ENCODE peak calls at places on chromosomes 13 and 19, in five cellular contexts. Y is upper lobe of left lung, I is HepG2, F is GM12878, P is K562. N is an unnamed sample.

GRCh38 chr19:14494910-14495677 is 833 bp downstream of the GIPC1 start:
- ATAC-seq in Y (no peak), I (no peak), F (no peak), P (no peak), N (no peak)

GRCh38 chr13:31073859-31074718 is 87.6 kb downstream of the HSPH1 start:
- ATAC-seq in Y (peak), I (no peak), F (peak), P (no peak), N (no peak)

GRCh38 chr19:10552596-10553053 is 8.9 kb downstream of the ATG4D start:
- ATAC-seq in Y (peak), I (peak), F (peak), P (peak), N (no peak)

GRCh38 chr13:49098198-49098597 is 121.9 kb upstream of the MLNR start:
- ATAC-seq in Y (peak), I (no peak), F (peak), P (no peak), N (peak)

GRCh38 chr19:46736544-46737274 is 9.1 kb upstream of the FKRP start:
- ATAC-seq in Y (no peak), I (peak), F (no peak), P (peak), N (no peak)

GRCh38 chr13:23570099-23570926 is at the start of gene TNFRSF19:
- ATAC-seq in Y (peak), I (peak), F (peak), P (peak), N (peak)

GRCh38 chr19:55391191-55391670 is 5.5 kb downstream of the RPL28 start:
- ATAC-seq in Y (no peak), I (no peak), F (no peak), P (no peak), N (no peak)

GRCh38 chr19:8831832-8832131 is 322 bp downstream of the ZNF558 start:
- ATAC-seq in Y (no peak), I (peak), F (no peak), P (peak), N (peak)

GRCh38 chr19:33868821-33869412 is 72.2 kb downstream of the KCTD15 start:
- ATAC-seq in Y (peak), I (peak), F (no peak), P (peak), N (peak)

GRCh38 chr19:6491802-6492592 is 10.1 kb downstream of the TUBB4A start:
- ATAC-seq in Y (no peak), I (no peak), F (no peak), P (no peak), N (no peak)

GRCh38 chr19:591099-591958 is 1.6 kb downstream of the HCN2 start:
- ATAC-seq in Y (no peak), I (peak), F (no peak), P (peak), N (no peak)

GRCh38 chr19:1058112-1058511 is 8.9 kb upstream of the ARHGAP45 start:
- ATAC-seq in Y (no peak), I (no peak), F (no peak), P (no peak), N (no peak)

GRCh38 chr13:50594276-50594970 is 249.1 kb downstream of the DLEU7 start:
- ATAC-seq in Y (no peak), I (peak), F (peak), P (peak), N (no peak)

GRCh38 chr13:97535619-97536018 is 101.7 kb downstream of the RAP2A start:
- ATAC-seq in Y (no peak), I (no peak), F (no peak), P (no peak), N (no peak)

GRCh38 chr19:6730941-6731670 is 6.3 kb downstream of the GPR108 start:
- ATAC-seq in Y (no peak), I (peak), F (no peak), P (no peak), N (no peak)

GRCh38 chr19:4575267-4575793 is 15.8 kb upstream of the SEMA6B start:
- ATAC-seq in Y (peak), I (peak), F (peak), P (peak), N (peak)

GRCh38 chr13:52995946-52996345 is 32.7 kb upstream of the OLFM4 start:
- ATAC-seq in Y (no peak), I (no peak), F (no peak), P (no peak), N (no peak)

GRCh38 chr13:98515804-98516465 is 61.0 kb downstream of the STK24 start:
- ATAC-seq in Y (no peak), I (no peak), F (peak), P (no peak), N (no peak)

GRCh38 chr13:40486518-40487163 is 179.8 kb downstream of the FOXO1 start:
- ATAC-seq in Y (no peak), I (peak), F (no peak), P (no peak), N (no peak)

GRCh38 chr13:22948421-22948820 is 232.4 kb upstream of the SGCG start:
- ATAC-seq in Y (no peak), I (no peak), F (no peak), P (no peak), N (no peak)

GRCh38 chr19:4715529-4716221 is 8.0 kb downstream of the DPP9 start:
- ATAC-seq in Y (peak), I (peak), F (no peak), P (no peak), N (no peak)

GRCh38 chr19:8501968-8502367 is 472 bp downstream of the PRAM1 start:
- ATAC-seq in Y (no peak), I (no peak), F (no peak), P (no peak), N (no peak)

GRCh38 chr19:13411899-13412298 is 94.4 kb downstream of the CACNA1A start:
- ATAC-seq in Y (no peak), I (no peak), F (no peak), P (no peak), N (no peak)

GRCh38 chr19:35337081-35337983 is 8.3 kb downstream of the CD22 start:
- ATAC-seq in Y (no peak), I (peak), F (no peak), P (no peak), N (no peak)

GRCh38 chr19:35337984-35338296 is 9.0 kb downstream of the CD22 start:
- ATAC-seq in Y (no peak), I (no peak), F (no peak), P (no peak), N (no peak)

GRCh38 chr19:35332817-35333216 is 3.8 kb downstream of the CD22 start:
- ATAC-seq in Y (no peak), I (no peak), F (peak), P (no peak), N (no peak)

GRCh38 chr19:35334064-35334753 is 5.2 kb downstream of the CD22 start:
- ATAC-seq in Y (no peak), I (no peak), F (peak), P (no peak), N (no peak)

DNA sequence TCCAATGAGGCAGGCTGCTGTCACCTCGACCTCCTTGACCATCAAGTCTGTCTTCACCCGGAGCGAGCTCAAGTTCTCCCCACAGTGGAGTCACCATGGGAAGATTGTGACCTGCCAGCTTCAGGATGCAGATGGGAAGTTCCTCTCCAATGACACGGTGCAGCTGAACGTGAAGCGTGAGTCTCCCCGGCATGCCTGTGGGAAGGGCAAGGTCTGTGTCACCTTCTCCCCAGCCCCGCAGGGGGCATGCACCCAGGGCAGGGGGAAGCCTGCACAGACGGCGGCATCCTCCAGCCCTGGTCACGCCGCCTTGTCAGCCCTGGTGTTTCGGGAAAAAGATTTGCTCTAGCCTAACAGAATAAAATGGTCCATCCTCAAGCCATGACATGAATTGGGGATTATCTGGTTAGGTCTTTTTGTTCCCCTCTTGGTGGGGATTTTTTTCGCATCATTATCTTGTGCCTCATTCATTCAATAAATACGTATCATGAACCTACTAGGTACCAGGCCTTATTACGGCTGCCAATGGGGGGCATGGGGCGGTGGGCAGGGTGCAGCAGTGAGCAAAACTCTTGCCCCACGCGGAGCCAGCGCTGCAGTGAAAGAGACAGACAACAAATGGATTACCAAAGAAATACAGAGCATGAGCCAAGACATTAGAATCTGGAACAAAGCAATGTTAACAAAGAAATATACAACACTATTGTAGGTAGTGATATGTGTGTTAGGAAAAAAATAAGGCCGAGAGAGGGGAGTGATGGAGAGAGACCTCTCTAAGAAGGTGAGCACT is 7.4 kb downstream of the CD22 start:
- ATAC-seq in Y (no peak), I (no peak), F (no peak), P (no peak), N (no peak)
- H3K4me3 ChIP-seq in Y (no peak), I (no peak), F (peak), P (no peak), N (no peak)

DNA sequence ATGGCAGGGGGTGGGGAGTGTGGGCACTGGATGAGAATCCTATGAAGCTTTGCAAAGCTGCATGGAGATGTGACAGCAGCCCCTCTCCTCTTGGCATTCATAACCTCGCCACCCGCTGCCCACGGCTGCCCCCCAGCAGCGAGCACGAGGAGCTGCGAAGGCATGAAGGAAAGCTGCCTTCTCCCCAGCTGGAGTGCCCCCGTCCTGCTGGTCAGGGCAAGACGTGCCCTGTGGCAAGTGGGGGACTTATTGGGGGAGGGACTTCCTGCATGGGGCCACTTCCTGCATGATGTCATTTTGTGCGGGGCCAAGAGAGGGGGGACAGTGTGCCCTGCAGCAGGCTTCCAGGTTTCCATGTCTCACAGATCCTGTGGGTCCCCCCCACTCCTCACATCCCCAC is 85.9 kb downstream of the TSHZ3 start:
- ATAC-seq in Y (no peak), I (no peak), F (no peak), P (no peak), N (no peak)
- TF ChIP-seq POLR2AphosphoS5 in Y (no peak), I (no peak), F (no peak), P (no peak), N (no peak)

GRCh38 chr13:91526543-91527033 is 128.2 kb downstream of the GPC5 start:
- ATAC-seq in Y (no peak), I (no peak), F (no peak), P (no peak), N (no peak)
- TF ChIP-seq EP300 in Y (no peak), I (no peak), F (no peak), P (no peak), N (no peak)

GRCh38 chr19:44745887-44746600 is 2.5 kb upstream of the BCL3 start:
- ATAC-seq in Y (no peak), I (no peak), F (no peak), P (no peak), N (no peak)

GRCh38 chr19:44747739-44748425 is 626 bp upstream of the BCL3 start:
- ATAC-seq in Y (peak), I (peak), F (peak), P (peak), N (peak)

GRCh38 chr19:44746946-44747738 is 1.4 kb upstream of the BCL3 start:
- ATAC-seq in Y (peak), I (peak), F (peak), P (peak), N (peak)

GRCh38 chr19:44745386-44745831 is 3.1 kb upstream of the BCL3 start:
- ATAC-seq in Y (no peak), I (no peak), F (no peak), P (no peak), N (peak)

GRCh38 chr19:44746616-44746945 is 1.9 kb upstream of the BCL3 start:
- ATAC-seq in Y (no peak), I (peak), F (no peak), P (no peak), N (no peak)
- H3K4me3 ChIP-seq in Y (no peak), I (peak), F (no peak), P (no peak), N (no peak)

GRCh38 chr19:58560921-58561320 is 2.5 kb upstream of the UBE2M start:
- ATAC-seq in Y (no peak), I (no peak), F (no peak), P (no peak), N (no peak)

GRCh38 chr19:58560007-58560887 is 1.8 kb upstream of the UBE2M start:
- ATAC-seq in Y (no peak), I (no peak), F (no peak), P (no peak), N (no peak)

GRCh38 chr19:58558066-58558622 is at the start of gene UBE2M:
- ATAC-seq in Y (no peak), I (no peak), F (no peak), P (no peak), N (no peak)

GRCh38 chr19:58558623-58559274 is 338 bp upstream of the UBE2M start:
- ATAC-seq in Y (peak), I (peak), F (peak), P (peak), N (peak)

GRCh38 chr19:58559275-58560006 is 1.0 kb upstream of the UBE2M start:
- ATAC-seq in Y (peak), I (peak), F (peak), P (peak), N (peak)
- TF ChIP-seq POLR2AphosphoS5 in Y (peak), I (peak), F (peak), P (peak), N (peak)

GRCh38 chr13:59352600-59352999 is 811.1 kb downstream of the DIAPH3 start:
- ATAC-seq in Y (no peak), I (peak), F (no peak), P (no peak), N (no peak)
- TF ChIP-seq EP300 in Y (no peak), I (no peak), F (no peak), P (no peak), N (no peak)

DNA sequence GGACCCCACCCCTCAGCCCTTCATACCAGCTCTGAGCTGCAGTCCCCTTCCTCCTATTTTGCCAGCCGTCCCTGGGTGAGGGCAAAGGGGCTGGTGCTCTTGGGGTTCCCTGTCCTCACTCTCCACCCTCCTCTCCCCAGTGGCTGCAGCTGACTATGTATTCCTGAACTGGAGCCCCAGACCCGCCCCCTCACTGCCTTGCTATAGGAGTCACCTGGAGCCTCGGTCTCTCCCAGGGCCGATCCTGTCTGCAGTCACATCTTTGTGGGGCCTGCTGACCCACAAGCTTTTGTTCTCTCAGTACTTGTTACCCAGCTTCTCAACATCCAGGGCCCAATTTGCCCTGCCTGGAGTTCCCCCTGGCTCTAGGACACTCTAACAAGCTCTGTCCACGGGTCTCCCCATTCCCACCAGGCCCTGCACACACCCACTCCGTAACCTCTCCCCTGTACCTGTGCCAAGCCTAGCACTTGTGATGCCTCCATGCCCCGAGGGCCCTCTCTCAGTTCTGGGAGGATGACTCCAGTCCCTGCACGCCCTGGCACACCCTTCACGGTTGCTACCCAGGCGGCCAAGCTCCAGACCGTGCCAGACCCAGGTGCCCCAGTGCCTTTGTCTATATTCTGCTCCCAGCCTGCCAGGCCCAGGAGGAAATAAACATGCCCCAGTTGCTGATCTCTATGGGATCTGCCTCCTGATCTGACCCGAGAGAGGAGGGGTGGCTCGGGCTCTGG is 2.4 kb downstream of the COX7A1 start:
- ATAC-seq in Y (no peak), I (peak), F (no peak), P (no peak), N (no peak)
- H3K4me3 ChIP-seq in Y (no peak), I (no peak), F (no peak), P (no peak), N (no peak)

GRCh38 chr19:48492925-48493717 is 18.5 kb downstream of the LMTK3 start:
- ATAC-seq in Y (peak), I (peak), F (peak), P (peak), N (peak)

GRCh38 chr19:48493718-48494515 is 17.7 kb downstream of the LMTK3 start:
- ATAC-seq in Y (no peak), I (no peak), F (no peak), P (peak), N (peak)

GRCh38 chr19:48491793-48492123 is 19.9 kb downstream of the LMTK3 start:
- ATAC-seq in Y (no peak), I (no peak), F (no peak), P (no peak), N (no peak)

GRCh38 chr19:48489608-48490216 is 20.5 kb downstream of the CYTH2 start:
- ATAC-seq in Y (no peak), I (peak), F (peak), P (peak), N (no peak)

GRCh38 chr19:48490980-48491792 is 20.4 kb downstream of the LMTK3 start:
- ATAC-seq in Y (no peak), I (no peak), F (peak), P (peak), N (no peak)
- TF ChIP-seq POLR2AphosphoS5 in Y (no peak), I (no peak), F (no peak), P (no peak), N (no peak)

DNA sequence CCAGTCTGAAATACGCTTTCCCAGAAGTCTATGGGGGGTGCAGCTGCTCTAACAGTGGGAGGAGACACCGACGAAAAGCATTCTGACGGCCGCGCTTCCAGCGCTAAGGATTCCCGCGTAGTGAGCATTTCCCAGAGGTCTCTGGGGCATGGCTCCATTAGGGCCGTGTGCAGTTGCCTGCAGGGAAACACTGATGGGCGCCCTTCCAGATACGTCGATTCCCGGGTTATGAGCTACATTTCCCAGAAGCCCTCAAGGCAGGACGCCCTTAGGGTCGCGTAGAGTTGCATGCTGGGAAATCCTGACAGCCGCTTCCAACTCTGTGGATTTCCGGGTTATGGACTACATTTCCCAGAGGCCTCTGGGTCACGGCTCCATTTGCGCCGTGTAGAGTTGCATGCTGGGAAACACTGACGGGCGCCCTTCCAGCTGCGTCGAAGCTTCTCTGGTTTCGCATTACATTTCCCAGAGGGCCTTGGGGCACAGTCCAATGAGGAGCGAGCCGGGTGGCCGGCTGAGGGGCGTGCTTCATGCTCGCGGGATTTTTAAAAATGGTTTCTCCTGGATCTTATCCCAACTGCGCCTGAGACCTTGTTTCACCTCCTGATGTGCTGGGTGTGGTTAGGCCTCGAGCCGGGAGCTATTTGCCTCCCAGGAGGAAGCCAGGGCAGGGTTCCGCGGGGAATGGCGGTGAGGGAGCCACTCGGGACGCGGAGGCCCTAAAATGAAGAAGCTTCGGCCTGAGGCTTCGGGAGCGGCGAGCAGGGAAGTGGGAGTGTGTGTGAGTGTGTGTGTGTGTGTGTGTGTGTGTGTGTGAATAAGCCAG is 17.2 kb upstream of the ZNF331 start:
- ATAC-seq in Y (peak), I (peak), F (peak), P (peak), N (peak)
- TF ChIP-seq EP300 in Y (peak), I (no peak), F (no peak), P (no peak), N (no peak)

DNA sequence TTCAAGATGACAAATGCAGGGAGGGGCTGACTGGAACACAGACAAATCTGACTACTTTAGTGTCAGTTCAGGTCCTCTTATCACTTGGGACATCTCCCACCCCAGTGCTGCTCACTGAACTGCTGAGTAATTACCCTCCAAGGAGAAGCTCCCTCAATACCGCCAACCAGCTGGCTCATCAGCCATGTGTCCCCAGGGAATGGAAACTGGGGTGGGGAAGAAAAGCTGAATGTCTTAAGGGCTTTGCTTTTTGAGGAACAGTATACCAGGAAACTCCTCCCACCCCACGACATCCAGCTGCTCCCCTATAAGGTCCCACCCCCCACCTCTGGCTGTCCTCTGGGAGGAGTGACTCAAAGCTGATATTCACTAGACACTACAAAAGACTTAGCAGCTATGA is 2.0 kb downstream of the ZNF823 start:
- ATAC-seq in Y (no peak), I (no peak), F (peak), P (peak), N (no peak)
- H3K4me3 ChIP-seq in Y (no peak), I (peak), F (no peak), P (no peak), N (no peak)